ENCODE peak calls at places on chromosomes 1 and 21, in seven cellular contexts. N is MM.1S, X is heart right ventricle, U is mesenchymal stem cell, P is left ventricle myocardium inferior, T is GM23248, F is fibroblast of lung. W is an unnamed sample. For H3K27me3, the result is how much of the 10 kb centered on the place peaks cover.

GRCh38 chr1:27566462-27567182 is 37.3 kb downstream of the AHDC1 start:
- DNase-seq in N (no peak), X (no peak), U (no peak), P (peak), T (no peak), F (no peak), W (no peak)

GRCh38 chr1:6991271-6991670 is 206.0 kb downstream of the CAMTA1 start:
- DNase-seq in N (no peak), X (no peak), U (peak), P (no peak), T (peak), F (peak), W (no peak)

GRCh38 chr1:81876901-81877750 is 76.4 kb downstream of the ADGRL2 start:
- DNase-seq in N (no peak), X (no peak), U (peak), P (no peak), T (peak), F (peak), W (peak)

GRCh38 chr21:35337573-35337972 is 288.5 kb upstream of the RUNX1 start:
- DNase-seq in N (no peak), X (no peak), U (no peak), P (no peak), T (no peak), F (no peak), W (no peak)

GRCh38 chr1:159823401-159823800 is 3.3 kb upstream of the SLAMF8 start:
- DNase-seq in N (no peak), X (no peak), U (no peak), P (no peak), T (no peak), F (no peak), W (no peak)

GRCh38 chr1:241706257-241706656 is 54.2 kb downstream of the WDR64 start:
- DNase-seq in N (no peak), X (no peak), U (no peak), P (no peak), T (peak), F (peak), W (no peak)

GRCh38 chr1:245173446-245174178 is 18.8 kb downstream of the KIF26B start:
- DNase-seq in N (no peak), X (no peak), U (peak), P (no peak), T (peak), F (peak), W (no peak)

GRCh38 chr1:201427923-201428322 is 6.4 kb upstream of the TNNI1 start:
- DNase-seq in N (no peak), X (no peak), U (no peak), P (no peak), T (no peak), F (no peak), W (no peak)

GRCh38 chr1:1619917-1620361 is 4.6 kb downstream of the MIB2 start:
- DNase-seq in N (no peak), X (peak), U (no peak), P (peak), T (peak), F (no peak), W (no peak)

GRCh38 chr1:46244656-46245371 is 2.7 kb upstream of the RAD54L start:
- DNase-seq in N (peak), X (no peak), U (peak), P (no peak), T (peak), F (peak), W (peak)

GRCh38 chr1:85087659-85088407 is 39.5 kb upstream of the MCOLN3 start:
- DNase-seq in N (no peak), X (no peak), U (no peak), P (no peak), T (peak), F (no peak), W (no peak)

GRCh38 chr21:36542312-36543101 is 62.6 kb upstream of the CLDN14 start:
- DNase-seq in N (peak), X (no peak), U (no peak), P (no peak), T (no peak), F (no peak), W (no peak)

GRCh38 chr1:14987829-14988603 is 165.5 kb upstream of the TMEM51 start:
- DNase-seq in N (no peak), X (peak), U (peak), P (peak), T (peak), F (no peak), W (no peak)

GRCh38 chr1:94334156-94334555 is 84.0 kb upstream of the ABCD3 start:
- DNase-seq in N (no peak), X (no peak), U (no peak), P (no peak), T (peak), F (peak), W (peak)

GRCh38 chr1:230867119-230867902 is 1.0 kb downstream of the C1orf198 start:
- DNase-seq in N (no peak), X (no peak), U (peak), P (no peak), T (peak), F (no peak), W (no peak)

GRCh38 chr1:63320024-63320799 is 2.2 kb upstream of the FOXD3 start:
- DNase-seq in N (no peak), X (no peak), U (peak), P (no peak), T (peak), F (no peak), W (no peak)
- H3K4me3 ChIP-seq in N (no peak), X (no peak), U (no peak), P (peak), T (no peak), F (no peak), W (no peak)

DNA sequence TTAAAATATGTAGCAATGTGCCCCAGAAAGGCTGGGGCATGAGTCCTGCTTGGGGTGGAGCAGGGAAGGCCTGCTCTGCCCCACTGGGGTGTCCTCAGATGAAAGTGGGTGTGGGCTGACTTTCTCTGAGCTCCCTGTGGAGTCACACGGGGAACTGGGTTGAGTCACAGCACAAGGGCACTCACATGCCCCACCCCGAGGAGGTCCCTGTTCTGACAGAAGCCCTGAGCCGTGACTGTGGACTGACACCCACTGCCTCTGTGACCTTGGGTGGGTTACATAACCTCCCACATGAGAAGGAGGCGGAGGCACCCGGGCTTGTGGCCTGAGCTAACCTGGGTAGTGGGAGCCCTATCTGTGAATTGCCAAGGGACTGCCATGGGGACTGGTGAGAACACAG is 52.5 kb upstream of the TINAGL1 start:
- DNase-seq in N (no peak), X (no peak), U (peak), P (peak), T (peak), F (no peak), W (no peak)
- H3K27me3 ChIP-seq in N (under half), X (under half), U (under half), P (under half), T (under half), F (under half), W (under half)

GRCh38 chr1:78045600-78045849 is 241 bp upstream of the GIPC2 start:
- DNase-seq in N (no peak), X (no peak), U (no peak), P (no peak), T (no peak), F (no peak), W (peak)
- H3K4me3 ChIP-seq in N (peak), X (peak), U (no peak), P (peak), T (peak), F (peak), W (no peak)

DNA sequence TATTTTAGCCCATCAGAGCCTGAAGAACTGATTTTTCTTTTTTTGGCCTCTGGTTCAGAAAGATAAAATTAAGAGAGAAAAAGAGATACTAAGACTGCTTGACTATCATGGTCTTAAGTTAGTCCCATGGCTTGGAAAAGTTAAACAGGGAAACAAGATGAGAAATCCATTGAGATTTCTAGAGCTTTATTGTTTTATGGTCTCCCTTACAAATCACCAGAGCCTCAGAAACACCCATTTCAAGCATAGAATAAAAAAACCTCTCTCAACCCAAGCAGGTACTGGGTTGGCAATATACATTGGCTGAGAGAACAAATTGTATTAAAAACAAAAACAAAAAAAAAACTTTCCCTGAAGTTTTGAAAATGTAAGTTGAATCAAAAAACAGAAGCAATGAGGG is 3.9 kb downstream of the SELE start:
- DNase-seq in N (no peak), X (no peak), U (no peak), P (no peak), T (no peak), F (no peak), W (no peak)
- H3K27me3 ChIP-seq in N (under half), X (under half), U (under half), P (under half), T (under half), F (under half), W (under half)

GRCh38 chr21:16308269-16308668 is 578.5 kb downstream of the USP25 start:
- DNase-seq in N (peak), X (no peak), U (peak), P (no peak), T (peak), F (peak), W (peak)
- H3K4me3 ChIP-seq in N (peak), X (no peak), U (no peak), P (peak), T (peak), F (no peak), W (no peak)

GRCh38 chr1:3072178-3072947 is 3.4 kb downstream of the PRDM16 start:
- DNase-seq in N (no peak), X (no peak), U (no peak), P (peak), T (no peak), F (peak), W (peak)
- H3K27me3 ChIP-seq in N (half or more), X (under half), U (half or more), P (half or more), T (half or more), F (under half), W (half or more)

DNA sequence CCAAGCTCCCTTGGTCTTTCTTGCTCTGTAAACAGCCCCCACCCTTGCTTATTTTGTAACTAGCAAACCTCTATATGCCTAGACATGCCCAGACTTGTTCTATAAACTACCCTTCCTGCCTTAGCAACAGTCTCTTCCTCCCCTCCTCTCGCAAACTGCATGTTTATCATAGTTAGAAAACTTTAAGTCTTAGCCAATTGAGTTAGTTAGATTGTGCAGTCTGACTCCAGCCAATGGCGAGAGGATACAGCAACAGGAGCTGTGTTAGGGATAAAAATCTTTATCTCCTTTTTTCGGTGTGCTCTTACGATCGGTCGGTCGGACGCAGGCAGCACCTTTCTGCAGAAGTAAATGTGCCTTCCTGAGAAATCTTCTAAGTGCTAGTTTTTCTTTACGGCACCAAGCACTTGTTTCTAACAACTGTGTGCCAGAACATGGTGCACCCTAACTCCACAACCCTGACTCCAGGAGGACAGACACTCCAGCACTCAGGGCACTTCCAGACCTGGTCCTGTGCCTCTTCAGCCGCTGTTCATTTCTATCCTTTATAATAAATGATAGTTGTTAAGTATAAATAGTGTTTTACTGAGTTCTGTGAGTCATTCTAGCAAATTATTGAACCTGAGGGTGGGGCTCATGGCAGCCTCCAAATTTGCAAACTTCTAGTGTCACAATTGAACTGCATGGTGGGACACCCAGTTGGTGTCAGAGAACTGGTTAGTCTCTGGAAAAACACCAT is 25.7 kb upstream of the GNG4 start:
- DNase-seq in N (no peak), X (no peak), U (peak), P (no peak), T (no peak), F (no peak), W (no peak)
- H3K4me3 ChIP-seq in N (no peak), X (no peak), U (no peak), P (no peak), T (no peak), F (no peak), W (no peak)

GRCh38 chr1:223716302-223716862 is 4.0 kb downstream of the CAPN2 start:
- DNase-seq in N (peak), X (no peak), U (no peak), P (no peak), T (peak), F (peak), W (no peak)

GRCh38 chr1:223717695-223718363 is 5.5 kb downstream of the CAPN2 start:
- DNase-seq in N (no peak), X (no peak), U (no peak), P (no peak), T (peak), F (no peak), W (no peak)

GRCh38 chr1:223720987-223721591 is 8.8 kb downstream of the CAPN2 start:
- DNase-seq in N (no peak), X (no peak), U (peak), P (no peak), T (peak), F (peak), W (peak)

GRCh38 chr1:223717123-223717522 is 4.8 kb downstream of the CAPN2 start:
- DNase-seq in N (no peak), X (no peak), U (no peak), P (no peak), T (no peak), F (no peak), W (no peak)

GRCh38 chr1:223718850-223719249 is 6.5 kb downstream of the CAPN2 start:
- DNase-seq in N (no peak), X (no peak), U (no peak), P (no peak), T (peak), F (peak), W (no peak)
- H3K27me3 ChIP-seq in N (under half), X (under half), U (under half), P (under half), T (under half), F (under half), W (under half)

GRCh38 chr1:154816937-154817336 is 53.1 kb downstream of the KCNN3 start:
- DNase-seq in N (no peak), X (no peak), U (no peak), P (no peak), T (no peak), F (no peak), W (no peak)
- H3K4me3 ChIP-seq in N (no peak), X (no peak), U (no peak), P (no peak), T (no peak), F (no peak), W (no peak)